ENCODE peak calls at places on chromosome 18, in four cellular contexts. E, I, T and J are unnamed samples.

GRCh38 chr18:11991021-11991770 is 9.9 kb downstream of the IMPA2 start:
- DNase-seq in T (no peak), E (no peak), I (no peak), J (no peak)

GRCh38 chr18:37721544-37722302 is 156.1 kb upstream of the CELF4 start:
- DNase-seq in E (no peak), T (no peak), I (no peak), J (no peak)

GRCh38 chr18:58416704-58417683 is 211.9 kb downstream of the ALPK2 start:
- DNase-seq in I (no peak), E (peak), T (peak), J (peak)

GRCh38 chr18:2897015-2897414 is 50.2 kb downstream of the EMILIN2 start:
- DNase-seq in T (no peak), I (no peak), E (no peak), J (no peak)

GRCh38 chr18:21262244-21262643 is 20.2 kb downstream of the GREB1L start:
- DNase-seq in T (no peak), I (no peak), E (no peak), J (no peak)

GRCh38 chr18:49999128-49999527 is 185.8 kb upstream of the ACAA2 start:
- DNase-seq in I (no peak), E (no peak), T (no peak), J (no peak)

GRCh38 chr18:44654555-44654954 is 26.1 kb upstream of the SETBP1 start:
- DNase-seq in E (no peak), I (no peak), T (peak), J (no peak)

GRCh38 chr18:36769611-36770314 is 59.0 kb downstream of the TPGS2 start:
- DNase-seq in T (no peak), E (peak), I (peak), J (peak)

GRCh38 chr18:47899107-47899840 is 31.2 kb downstream of the SMAD2 start:
- DNase-seq in T (peak), I (no peak), E (no peak), J (peak)

GRCh38 chr18:452801-453200 is 47.7 kb downstream of the COLEC12 start:
- DNase-seq in T (no peak), E (no peak), I (no peak), J (no peak)

GRCh38 chr18:79705272-79705671 is 25.7 kb downstream of the CTDP1 start:
- DNase-seq in E (no peak), I (no peak), T (no peak), J (no peak)

GRCh38 chr18:10025756-10026290 is 112.0 kb downstream of the VAPA start:
- DNase-seq in I (no peak), E (no peak), T (no peak), J (no peak)

GRCh38 chr18:50194623-50195532 is at the start of gene MYO5B:
- DNase-seq in E (peak), T (no peak), I (peak), J (peak)

GRCh38 chr18:62399781-62400308 is 74.7 kb downstream of the TNFRSF11A start:
- DNase-seq in T (no peak), E (peak), I (no peak), J (peak)

GRCh38 chr18:62398291-62398690 is 73.2 kb downstream of the TNFRSF11A start:
- DNase-seq in E (no peak), I (no peak), T (no peak), J (no peak)

GRCh38 chr18:62400916-62401315 is 75.8 kb downstream of the TNFRSF11A start:
- DNase-seq in E (no peak), I (no peak), T (no peak), J (no peak)

GRCh38 chr18:62396967-62397366 is 71.9 kb downstream of the TNFRSF11A start:
- DNase-seq in E (no peak), I (no peak), T (no peak), J (no peak)

GRCh38 chr18:62399306-62399705 is 74.2 kb downstream of the TNFRSF11A start:
- DNase-seq in T (no peak), E (no peak), I (no peak), J (no peak)
- TF ChIP-seq MAZ in T (no peak), E (no peak), I (no peak), J (no peak)

DNA sequence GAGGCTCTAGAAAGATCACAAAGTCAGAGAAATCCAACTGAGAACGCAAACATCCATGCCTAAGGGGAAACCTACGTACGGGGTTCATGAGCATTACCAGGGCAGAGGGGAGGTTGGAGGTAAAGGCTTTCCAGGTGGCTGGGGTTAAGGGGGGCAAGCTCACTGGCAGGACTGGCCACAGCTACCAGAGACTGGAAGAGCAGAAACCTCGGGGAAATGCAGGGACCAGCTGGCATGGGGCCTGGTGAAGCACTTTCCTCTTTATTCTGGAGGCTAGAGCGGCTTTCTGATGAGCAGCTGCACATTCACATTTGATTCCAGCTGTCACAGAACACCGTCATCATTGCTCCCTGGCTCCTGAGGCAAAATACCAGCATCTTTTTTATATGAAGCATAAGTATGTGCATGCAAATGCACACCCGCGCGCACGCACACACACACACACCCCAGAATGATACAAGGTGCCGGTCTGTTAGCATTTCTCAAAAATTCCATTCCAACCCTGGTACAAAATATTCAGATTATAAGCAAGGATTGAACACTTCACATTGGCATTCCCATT is 28.7 kb upstream of the LRRC30 start:
- DNase-seq in E (no peak), I (no peak), T (no peak), J (no peak)
- TF ChIP-seq MAZ in E (no peak), I (no peak), T (no peak), J (no peak)

DNA sequence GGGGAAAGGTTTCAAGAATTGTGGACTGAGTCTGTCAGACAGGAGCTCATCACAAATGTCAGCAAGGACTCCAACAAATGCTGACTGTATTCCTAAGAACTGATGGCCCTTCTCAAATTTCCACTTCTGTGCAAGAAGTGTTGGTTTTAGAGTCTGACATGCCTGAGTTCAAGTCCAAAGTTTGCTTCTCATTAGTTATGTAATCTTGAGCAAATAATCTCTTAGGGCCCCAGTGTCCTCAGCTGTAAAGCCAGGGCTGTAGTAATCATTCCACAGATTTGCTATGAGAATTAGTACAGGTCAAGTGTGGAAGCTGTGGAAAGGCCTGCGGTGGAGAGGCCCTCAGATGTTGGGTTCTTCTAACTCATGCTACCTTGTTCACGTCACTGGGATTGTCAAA is 23.9 kb downstream of the MEP1B start:
- DNase-seq in T (no peak), E (peak), I (no peak), J (no peak)
- TF ChIP-seq MAZ in T (no peak), E (no peak), I (no peak), J (no peak)

GRCh38 chr18:13379062-13379800 is 160.7 kb downstream of the LDLRAD4 start:
- DNase-seq in T (no peak), E (no peak), I (no peak), J (no peak)
- TF ChIP-seq MAZ in T (no peak), E (no peak), I (no peak), J (no peak)

GRCh38 chr18:76474824-76475223 is 20.2 kb downstream of the ZNF516 start:
- DNase-seq in E (no peak), T (no peak), I (no peak), J (no peak)
- TF ChIP-seq MAZ in E (no peak), T (no peak), I (no peak), J (no peak)